ENCODE peak calls at places on chromosome 7, in four cellular contexts. I is left ventricle myocardium inferior, Q is breast epithelium, N is T-helper 17 cell. V is an unnamed sample. For H3K9me3, the result is how much of the 10 kb centered on the place peaks cover.

GRCh38 chr7:44673324-44673723 is 66.9 kb downstream of the OGDH start:
- DNase-seq in I (no peak), Q (no peak), N (no peak), V (no peak)

GRCh38 chr7:41047192-41047591 is 655.7 kb downstream of the INHBA start:
- DNase-seq in I (no peak), Q (no peak), N (no peak), V (no peak)

GRCh38 chr7:684416-684815 is 42.1 kb upstream of the DNAAF5 start:
- DNase-seq in I (no peak), Q (peak), N (no peak), V (no peak)

GRCh38 chr7:36755484-36755883 is 31.2 kb upstream of the AOAH start:
- DNase-seq in I (no peak), Q (no peak), N (no peak), V (no peak)

GRCh38 chr7:12926236-12926635 is 238.8 kb downstream of the ARL4A start:
- DNase-seq in I (no peak), Q (no peak), N (no peak), V (no peak)

GRCh38 chr7:44541028-44541869 is at the start of gene NPC1L1:
- DNase-seq in I (no peak), Q (no peak), N (no peak), V (no peak)

GRCh38 chr7:37726022-37726421 is 42.5 kb downstream of the GPR141 start:
- DNase-seq in I (no peak), Q (no peak), N (no peak), V (no peak)

GRCh38 chr7:47154781-47155180 is 427.1 kb downstream of the TNS3 start:
- DNase-seq in I (no peak), Q (no peak), N (no peak), V (no peak)

GRCh38 chr7:93148135-93148534 is at the start of gene SAMD9L:
- DNase-seq in I (no peak), Q (no peak), N (no peak), V (no peak)

GRCh38 chr7:8423057-8423456 is 10.4 kb upstream of the NXPH1 start:
- DNase-seq in I (no peak), Q (no peak), N (no peak), V (no peak)

GRCh38 chr7:128937647-128938523 is at the start of gene IRF5:
- DNase-seq in I (peak), Q (no peak), N (no peak), V (no peak)

GRCh38 chr7:6232534-6232933 is 39.9 kb downstream of the CYTH3 start:
- DNase-seq in I (peak), Q (no peak), N (no peak), V (no peak)

GRCh38 chr7:116710764-116711452 is 38.9 kb downstream of the MET start:
- DNase-seq in I (no peak), Q (no peak), N (no peak), V (no peak)

GRCh38 chr7:126574838-126575250 is 677.9 kb downstream of the GRM8 start:
- DNase-seq in I (no peak), Q (no peak), N (no peak), V (no peak)

GRCh38 chr7:126578338-126578737 is 674.4 kb downstream of the GRM8 start:
- DNase-seq in I (no peak), Q (no peak), N (no peak), V (no peak)

GRCh38 chr7:126569402-126569801 is 683.3 kb downstream of the GRM8 start:
- DNase-seq in I (no peak), Q (no peak), N (no peak), V (no peak)

GRCh38 chr7:126570845-126571244 is 681.9 kb downstream of the GRM8 start:
- DNase-seq in I (no peak), Q (no peak), N (no peak), V (no peak)

DNA sequence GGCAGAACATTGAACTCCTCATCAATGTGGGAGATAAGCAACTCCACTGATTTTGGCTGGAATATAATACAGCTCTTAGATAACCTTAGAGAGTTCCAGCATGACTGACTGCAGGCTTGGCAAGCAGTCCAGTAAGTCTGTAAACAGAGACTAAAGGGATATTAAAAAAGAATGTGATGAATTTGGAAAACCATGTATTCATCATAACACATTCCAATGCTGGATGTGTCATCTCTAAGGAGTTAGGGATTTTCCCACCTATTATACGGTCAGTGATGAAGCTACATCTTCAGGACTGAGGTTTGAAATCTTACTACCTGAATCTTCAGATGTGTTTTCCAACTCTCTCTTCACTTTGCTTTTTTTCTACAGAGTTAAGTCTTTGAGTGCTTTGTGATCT is 678.5 kb downstream of the GRM8 start:
- DNase-seq in I (no peak), Q (no peak), N (no peak), V (no peak)
- H3K9me3 ChIP-seq in I (under half), Q (under half), N (under half), V (under half)

GRCh38 chr7:33825644-33826043 is 79.7 kb upstream of the BMPER start:
- DNase-seq in I (no peak), Q (no peak), N (no peak), V (no peak)

GRCh38 chr7:33836797-33837355 is 68.5 kb upstream of the BMPER start:
- DNase-seq in I (no peak), Q (no peak), N (no peak), V (no peak)

GRCh38 chr7:33832326-33832725 is 73.0 kb upstream of the BMPER start:
- DNase-seq in I (peak), Q (no peak), N (no peak), V (no peak)

GRCh38 chr7:33837356-33837851 is 67.9 kb upstream of the BMPER start:
- DNase-seq in I (no peak), Q (no peak), N (no peak), V (peak)

GRCh38 chr7:33831389-33832118 is 73.8 kb upstream of the BMPER start:
- DNase-seq in I (peak), Q (no peak), N (no peak), V (no peak)
- H3K9me3 ChIP-seq in I (under half), Q (under half), N (under half), V (under half)

DNA sequence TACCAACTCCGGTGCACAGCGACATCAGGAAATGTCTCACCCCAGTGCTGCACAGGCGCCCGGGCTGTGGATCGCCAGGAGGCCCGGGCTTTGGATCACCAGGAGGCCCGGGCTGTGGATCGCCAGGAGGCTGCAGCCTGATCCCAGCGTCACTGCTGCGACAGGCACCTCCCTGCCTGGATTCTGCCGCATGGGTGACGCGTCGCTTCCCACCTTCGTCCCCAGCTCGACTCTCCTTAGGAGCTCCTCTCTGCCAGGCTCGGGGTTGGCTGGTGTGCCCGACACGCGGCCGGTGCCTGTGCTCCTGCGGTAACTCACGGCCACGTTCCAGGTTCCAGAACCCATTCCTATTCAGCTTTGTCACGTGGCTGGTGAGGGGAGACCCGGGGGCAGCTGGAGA is 257.5 kb downstream of the DNAJB6 start:
- DNase-seq in I (no peak), Q (no peak), N (no peak), V (no peak)
- H3K9me3 ChIP-seq in I (under half), Q (under half), N (under half), V (under half)

GRCh38 chr7:64581391-64581790 is 18.5 kb upstream of the ZNF680 start:
- DNase-seq in I (no peak), Q (no peak), N (no peak), V (no peak)
- H3K9me3 ChIP-seq in I (under half), Q (under half), N (under half), V (under half)

GRCh38 chr7:18257711-18258110 is 230.1 kb upstream of the PRPS1L1 start:
- DNase-seq in I (no peak), Q (no peak), N (no peak), V (no peak)
- H3K9me3 ChIP-seq in I (under half), Q (under half), N (under half), V (under half)

GRCh38 chr7:86257894-86258293 is 385.8 kb upstream of the GRM3 start:
- DNase-seq in I (no peak), Q (no peak), N (no peak), V (no peak)
- H3K9me3 ChIP-seq in I (under half), Q (under half), N (under half), V (under half)

GRCh38 chr7:64691831-64692230 is 25.9 kb downstream of the ZNF107 start:
- DNase-seq in I (no peak), Q (no peak), N (no peak), V (no peak)
- H3K9me3 ChIP-seq in I (under half), Q (under half), N (under half), V (under half)

GRCh38 chr7:157538735-157539134 is 201.9 kb downstream of the DNAJB6 start:
- DNase-seq in I (no peak), Q (no peak), N (no peak), V (no peak)
- H3K9me3 ChIP-seq in I (under half), Q (under half), N (under half), V (under half)

V was measured in thoracic aorta.